ENCODE peak calls at places on chromosomes 5 and 9, in eight cellular contexts. R is CD8-positive, alpha-beta T cell; I is mesendoderm; G is stomach; S is K562; K is mucosa of descending colon; Y is IMR-90; H is neuronal stem cell. U is an unnamed sample.

GRCh38 chr9:35267716-35268115 is 105.9 kb downstream of the UNC13B start:
- DNase-seq in R (no peak), I (peak), G (no peak), S (no peak), K (no peak), Y (peak), H (no peak), U (no peak)

GRCh38 chr9:4983541-4984165 is 1.4 kb upstream of the JAK2 start:
- DNase-seq in R (no peak), I (peak), G (no peak), S (no peak), K (no peak), Y (no peak), H (no peak), U (no peak)

GRCh38 chr5:142722896-142723295 is 37.0 kb upstream of the FGF1 start:
- DNase-seq in R (no peak), I (no peak), G (no peak), S (no peak), K (no peak), Y (no peak), H (no peak), U (no peak)

GRCh38 chr5:73705364-73705763 is 79.4 kb downstream of the ARHGEF28 start:
- DNase-seq in R (no peak), I (no peak), G (no peak), S (no peak), K (no peak), Y (no peak), H (no peak), U (no peak)

GRCh38 chr5:17928571-17928970 is 294.3 kb downstream of the TAF11L14 start:
- DNase-seq in R (no peak), I (no peak), G (no peak), S (no peak), K (no peak), Y (no peak), H (no peak), U (no peak)

GRCh38 chr9:104927912-104928740 is at the start of gene ABCA1:
- DNase-seq in R (peak), I (peak), G (peak), S (peak), K (peak), Y (peak), H (peak), U (peak)

GRCh38 chr5:154285661-154286408 is 95.3 kb downstream of the GALNT10 start:
- DNase-seq in R (no peak), I (peak), G (no peak), S (no peak), K (no peak), Y (peak), H (no peak), U (no peak)

GRCh38 chr9:6506571-6506970 is 93.6 kb downstream of the UHRF2 start:
- DNase-seq in R (no peak), I (no peak), G (no peak), S (no peak), K (no peak), Y (peak), H (no peak), U (no peak)

GRCh38 chr5:132839426-132840301 is 9.2 kb upstream of the SHROOM1 start:
- DNase-seq in R (no peak), I (peak), G (no peak), S (no peak), K (no peak), Y (peak), H (no peak), U (no peak)

GRCh38 chr9:132260846-132261245 is 93.9 kb downstream of the SETX start:
- DNase-seq in R (no peak), I (no peak), G (no peak), S (no peak), K (no peak), Y (no peak), H (no peak), U (no peak)

GRCh38 chr9:115008536-115008935 is 78.1 kb upstream of the TNFSF8 start:
- DNase-seq in R (no peak), I (peak), G (no peak), S (no peak), K (no peak), Y (peak), H (no peak), U (no peak)

GRCh38 chr9:36748322-36748899 is 175.7 kb downstream of the MELK start:
- DNase-seq in R (no peak), I (peak), G (peak), S (peak), K (no peak), Y (peak), H (peak), U (no peak)

GRCh38 chr5:139708877-139709586 is 60.9 kb downstream of the CXXC5 start:
- DNase-seq in R (no peak), I (peak), G (peak), S (peak), K (peak), Y (peak), H (peak), U (no peak)

GRCh38 chr9:90309809-90310522 is 332.7 kb downstream of the DIRAS2 start:
- DNase-seq in R (no peak), I (no peak), G (no peak), S (no peak), K (no peak), Y (no peak), H (no peak), U (no peak)

GRCh38 chr5:96973561-96974401 is 37.9 kb downstream of the LNPEP start:
- DNase-seq in R (no peak), I (no peak), G (no peak), S (no peak), K (no peak), Y (no peak), H (no peak), U (no peak)
- H3K4me3 ChIP-seq in R (peak), I (no peak), G (no peak), S (no peak), K (no peak), Y (no peak), H (no peak), U (no peak)

GRCh38 chr9:133735415-133735775 is 2.8 kb downstream of the SARDH start:
- DNase-seq in R (no peak), I (peak), G (peak), S (peak), K (no peak), Y (no peak), H (no peak), U (no peak)
- H3K4me3 ChIP-seq in R (no peak), I (no peak), G (no peak), S (no peak), K (no peak), Y (no peak), H (no peak), U (no peak)

GRCh38 chr5:160166069-160166972 is 47.1 kb upstream of the PWWP2A start:
- DNase-seq in R (no peak), I (peak), G (no peak), S (no peak), K (no peak), Y (no peak), H (no peak), U (no peak)

GRCh38 chr5:160162910-160163309 is 43.7 kb upstream of the PWWP2A start:
- DNase-seq in R (no peak), I (no peak), G (no peak), S (no peak), K (no peak), Y (no peak), H (no peak), U (no peak)

GRCh38 chr5:160167623-160168165 is 48.4 kb upstream of the PWWP2A start:
- DNase-seq in R (no peak), I (no peak), G (no peak), S (no peak), K (no peak), Y (no peak), H (no peak), U (no peak)

GRCh38 chr5:160166973-160167622 is 47.8 kb upstream of the PWWP2A start:
- DNase-seq in R (no peak), I (no peak), G (no peak), S (no peak), K (no peak), Y (no peak), H (no peak), U (no peak)

DNA sequence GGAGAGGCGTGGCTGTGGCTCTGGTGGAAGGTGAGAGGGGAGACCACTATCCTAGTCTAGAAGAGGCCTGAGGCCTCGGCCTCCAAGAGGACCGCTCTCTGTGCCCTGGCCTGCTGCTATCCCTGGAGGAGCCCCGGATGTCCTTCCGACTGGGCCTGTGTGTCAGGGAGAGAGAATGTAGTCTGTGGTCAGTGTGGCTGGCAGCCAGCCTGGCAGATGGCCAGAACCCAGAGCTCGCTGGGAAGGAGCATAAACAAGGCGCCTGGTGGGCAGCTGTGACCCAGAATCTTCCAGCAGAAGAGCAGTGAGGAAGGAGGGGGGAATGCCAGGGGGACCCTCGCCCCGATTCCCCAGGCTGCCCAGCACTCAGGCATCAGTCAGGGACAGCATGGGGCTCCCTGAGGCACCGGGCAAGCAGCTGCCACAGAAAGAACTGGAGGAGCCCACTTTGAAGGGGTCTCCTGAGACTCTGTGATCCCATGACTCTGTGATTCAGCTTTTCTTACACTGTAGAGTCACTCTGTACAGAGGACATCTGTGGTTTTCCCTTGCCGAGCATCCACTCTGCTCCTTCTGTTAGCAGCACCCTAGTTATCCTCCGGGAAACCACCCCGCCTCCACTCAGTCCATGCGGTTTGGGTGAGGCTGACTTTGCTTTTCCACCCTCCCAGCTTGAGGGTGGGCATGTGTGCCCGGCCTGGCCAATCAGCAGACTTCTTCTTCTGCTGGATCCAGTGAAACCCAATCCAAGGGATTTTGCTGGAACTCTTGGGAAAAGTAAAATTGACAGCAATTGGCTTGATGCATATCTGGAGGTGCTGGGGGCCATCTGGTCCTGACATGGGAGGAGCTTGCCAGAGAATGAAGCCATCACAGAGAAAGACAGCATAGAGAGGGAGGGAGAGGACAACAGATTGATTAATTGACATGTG is 46.2 kb upstream of the PWWP2A start:
- DNase-seq in R (no peak), I (peak), G (peak), S (no peak), K (peak), Y (peak), H (peak), U (peak)
- H3K4me3 ChIP-seq in R (no peak), I (no peak), G (no peak), S (no peak), K (no peak), Y (peak), H (no peak), U (no peak)

DNA sequence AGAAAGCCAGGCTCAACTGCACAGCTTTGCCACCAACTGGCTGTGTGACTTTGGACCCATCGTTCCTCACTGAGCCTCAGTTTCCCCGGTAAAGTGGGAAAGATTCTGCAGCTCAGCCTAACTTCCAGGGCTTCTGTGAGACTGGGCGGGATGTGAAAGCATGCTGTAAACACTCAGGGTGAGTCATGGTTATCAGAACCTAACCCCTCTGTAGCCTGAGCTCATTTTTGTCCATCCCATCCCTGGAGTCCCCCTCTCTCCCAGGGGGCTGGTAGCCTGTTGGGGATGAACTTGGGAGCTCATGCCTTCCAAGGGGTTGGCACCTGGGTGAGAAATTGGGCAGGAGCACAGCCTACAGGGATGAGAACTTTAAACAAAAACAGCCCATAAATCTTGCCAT is 2.3 kb downstream of the CCDC69 start:
- DNase-seq in R (no peak), I (no peak), G (no peak), S (no peak), K (no peak), Y (peak), H (no peak), U (no peak)
- H3K4me3 ChIP-seq in R (peak), I (no peak), G (peak), S (no peak), K (no peak), Y (no peak), H (no peak), U (no peak)

GRCh38 chr9:16267336-16268036 is 603.0 kb downstream of the BNC2 start:
- DNase-seq in R (no peak), I (no peak), G (peak), S (no peak), K (no peak), Y (peak), H (no peak), U (no peak)
- H3K4me3 ChIP-seq in R (no peak), I (no peak), G (peak), S (no peak), K (no peak), Y (peak), H (no peak), U (no peak)

GRCh38 chr9:24939099-24939850 is 393.6 kb upstream of the IZUMO3 start:
- DNase-seq in R (no peak), I (peak), G (no peak), S (no peak), K (no peak), Y (no peak), H (no peak), U (no peak)

GRCh38 chr9:24931894-24932293 is 386.2 kb upstream of the IZUMO3 start:
- DNase-seq in R (no peak), I (no peak), G (no peak), S (no peak), K (no peak), Y (no peak), H (no peak), U (no peak)

GRCh38 chr9:24932785-24933184 is 387.1 kb upstream of the IZUMO3 start:
- DNase-seq in R (no peak), I (no peak), G (no peak), S (no peak), K (no peak), Y (no peak), H (no peak), U (no peak)

GRCh38 chr9:24936117-24936516 is 390.4 kb upstream of the IZUMO3 start:
- DNase-seq in R (no peak), I (no peak), G (no peak), S (no peak), K (no peak), Y (no peak), H (no peak), U (no peak)
- H3K4me3 ChIP-seq in R (no peak), I (no peak), G (no peak), S (no peak), K (no peak), Y (no peak), H (no peak), U (no peak)

GRCh38 chr9:70261131-70261870 is 2.5 kb downstream of the SMC5 start:
- DNase-seq in R (no peak), I (peak), G (no peak), S (no peak), K (no peak), Y (peak), H (no peak), U (no peak)

GRCh38 chr9:70260007-70260443 is 1.2 kb downstream of the SMC5 start:
- DNase-seq in R (no peak), I (no peak), G (no peak), S (no peak), K (peak), Y (no peak), H (no peak), U (no peak)

GRCh38 chr9:70258692-70259511 is at the start of gene SMC5:
- DNase-seq in R (peak), I (peak), G (peak), S (peak), K (peak), Y (peak), H (peak), U (peak)

GRCh38 chr9:70259512-70259802 is 679 bp downstream of the SMC5 start:
- DNase-seq in R (no peak), I (peak), G (no peak), S (no peak), K (no peak), Y (no peak), H (no peak), U (no peak)

DNA sequence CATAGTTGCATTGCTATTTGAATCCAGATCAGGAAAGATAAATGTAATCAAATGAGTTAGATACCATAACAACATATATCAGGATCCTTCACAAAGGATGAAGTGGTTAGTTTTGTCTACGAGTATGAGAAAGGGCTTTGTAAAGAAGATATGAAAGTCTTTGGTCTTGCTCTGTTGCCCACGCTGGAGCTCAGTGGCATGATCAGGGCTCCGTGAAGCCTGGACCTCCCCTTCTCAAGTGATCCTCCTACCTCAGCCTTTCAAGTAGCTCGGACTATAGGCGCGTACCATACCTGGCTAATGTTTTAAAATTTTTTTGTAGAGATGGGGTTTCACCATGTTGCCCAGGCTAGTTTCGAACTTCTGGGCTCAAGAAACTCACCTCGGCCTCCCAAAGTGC is 1.8 kb downstream of the SMC5 start:
- DNase-seq in R (no peak), I (no peak), G (no peak), S (no peak), K (no peak), Y (no peak), H (no peak), U (no peak)
- H3K4me3 ChIP-seq in R (no peak), I (no peak), G (peak), S (no peak), K (no peak), Y (no peak), H (peak), U (no peak)

GRCh38 chr5:1794896-1795290 is 4.7 kb downstream of the MRPL36 start:
- DNase-seq in R (no peak), I (no peak), G (no peak), S (no peak), K (no peak), Y (no peak), H (no peak), U (no peak)

GRCh38 chr5:1791176-1791575 is 8.5 kb downstream of the MRPL36 start:
- DNase-seq in R (no peak), I (no peak), G (no peak), S (no peak), K (no peak), Y (no peak), H (no peak), U (no peak)

GRCh38 chr5:1793301-1793740 is 6.3 kb downstream of the MRPL36 start:
- DNase-seq in R (no peak), I (no peak), G (no peak), S (no peak), K (no peak), Y (peak), H (no peak), U (no peak)

GRCh38 chr5:1793966-1794895 is 5.4 kb downstream of the MRPL36 start:
- DNase-seq in R (no peak), I (no peak), G (no peak), S (no peak), K (no peak), Y (peak), H (no peak), U (no peak)

DNA sequence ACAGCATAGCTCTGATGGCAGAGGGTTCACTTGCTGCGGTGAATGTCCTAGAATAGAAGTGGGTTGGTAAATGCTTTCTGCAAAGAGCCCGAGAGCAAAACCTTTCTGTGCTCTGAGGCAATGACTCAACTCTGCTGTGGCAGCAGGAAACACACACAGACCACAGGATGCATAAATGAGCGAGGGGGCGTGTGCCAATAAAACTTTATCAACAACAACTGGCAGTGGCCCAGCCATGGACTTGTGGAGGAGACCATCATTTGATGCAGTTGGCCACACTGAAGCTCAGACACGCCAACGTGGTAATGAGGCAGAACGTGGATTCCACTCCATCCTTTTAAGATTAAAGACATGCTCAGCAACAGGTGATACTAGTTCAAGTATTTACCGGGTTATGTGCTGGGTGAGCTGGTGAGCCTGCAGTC is 6.8 kb downstream of the MRPL36 start:
- DNase-seq in R (peak), I (peak), G (peak), S (no peak), K (no peak), Y (peak), H (no peak), U (no peak)
- H3K4me3 ChIP-seq in R (peak), I (no peak), G (no peak), S (no peak), K (no peak), Y (no peak), H (no peak), U (no peak)

U was measured in iPS DF 6.9.